ENCODE peak calls at places on chromosomes 6 and 20, in six cellular contexts. F is activated T-cell treated with anti-CD3 and anti-CD28 coated beads, Interleukin-2, amount 50 U/mL, for 4 hours; S is activated CD8-positive, alpha-beta memory T cell treated with anti-CD3 and anti-CD28 coated beads, Interleukin-2, amount 10 ng/mL, durations not matched to agents 7 days and 5 days; G is SHP77; L is GM04504; U is endothelial cell. Q is an unnamed sample.

GRCh38 chr6:156832166-156832743 is 55.1 kb downstream of the ARID1B start:
- DNase-seq in L (peak), U (no peak), G (peak), F (no peak), S (no peak), Q (no peak)

GRCh38 chr20:63979221-63979548 is 257 bp downstream of the SAMD10 start:
- DNase-seq in U (no peak), F (no peak), L (no peak), G (no peak), S (no peak), Q (no peak)

GRCh38 chr6:50264995-50265571 is 215.4 kb upstream of the DEFB112 start:
- DNase-seq in F (no peak), S (no peak), G (peak), L (no peak), U (peak), Q (no peak)

GRCh38 chr6:53313784-53314382 is 34.9 kb downstream of the ELOVL5 start:
- DNase-seq in S (no peak), U (no peak), G (no peak), F (no peak), L (no peak), Q (no peak)

GRCh38 chr6:128630213-128630612 is 109.8 kb upstream of the PTPRK start:
- DNase-seq in F (no peak), G (no peak), S (no peak), U (no peak), L (no peak), Q (no peak)

GRCh38 chr6:111377558-111378120 is 105.4 kb downstream of the REV3L start:
- DNase-seq in U (no peak), L (no peak), S (no peak), G (no peak), F (no peak), Q (no peak)

GRCh38 chr6:153301602-153302001 is 170.5 kb upstream of the RGS17 start:
- DNase-seq in G (no peak), L (no peak), S (no peak), U (no peak), F (no peak), Q (no peak)

GRCh38 chr20:45924391-45925261 is 9.9 kb upstream of the PCIF1 start:
- DNase-seq in U (no peak), G (no peak), F (no peak), L (no peak), S (no peak), Q (no peak)

GRCh38 chr6:17389274-17389847 is 4.0 kb upstream of the CAP2 start:
- DNase-seq in S (no peak), G (no peak), U (no peak), F (no peak), L (no peak), Q (no peak)

GRCh38 chr20:57934007-57934805 is 224.4 kb upstream of the PMEPA1 start:
- DNase-seq in U (no peak), G (no peak), S (no peak), F (no peak), L (no peak), Q (no peak)

GRCh38 chr6:13725570-13725969 is 13.9 kb upstream of the RANBP9 start:
- DNase-seq in U (no peak), L (no peak), G (no peak), S (no peak), F (peak), Q (peak)

GRCh38 chr20:32521780-32522524 is 63.2 kb downstream of the NOL4L start:
- DNase-seq in G (peak), U (peak), F (peak), L (peak), S (peak), Q (peak)

GRCh38 chr6:45574885-45575284 is 197.2 kb upstream of the SUPT3H start:
- DNase-seq in F (no peak), L (no peak), U (no peak), G (peak), S (no peak), Q (no peak)

GRCh38 chr6:154907293-154907692 is 87.8 kb upstream of the TIAM2 start:
- DNase-seq in S (no peak), U (no peak), L (no peak), F (no peak), G (no peak), Q (no peak)

GRCh38 chr6:133187657-133188453 is 53.3 kb upstream of the EYA4 start:
- DNase-seq in F (no peak), G (no peak), L (no peak), U (no peak), S (no peak), Q (no peak)

GRCh38 chr20:62480318-62480717 is 4.5 kb upstream of the GATA5 start:
- DNase-seq in S (no peak), G (no peak), F (no peak), L (no peak), U (no peak), Q (no peak)

GRCh38 chr20:5118220-5119142 is 1.3 kb downstream of the PCNA start:
- DNase-seq in U (no peak), S (no peak), F (no peak), G (no peak), L (no peak), Q (no peak)

GRCh38 chr6:129498950-129499870 is 210.8 kb downstream of the ARHGAP18 start:
- DNase-seq in F (no peak), L (peak), S (no peak), G (peak), U (no peak), Q (peak)

GRCh38 chr20:9945406-9945805 is 89.4 kb upstream of the ANKEF1 start:
- DNase-seq in F (no peak), L (no peak), G (no peak), S (no peak), U (no peak), Q (no peak)

Q was measured in activated CD8-positive, alpha-beta T cell treated with anti-CD3 and anti-CD28 coated beads, Interleukin-2, amount 10 ng/mL, durations not matched to agents 7 days and 5 days.